ENCODE peak calls at places on chromosome 2, in ten cellular contexts. One of them, this sample, is unnamed.

GRCh38 chr2:8456149-8457091 is 225.4 kb upstream of the ID2 start:
- DNase-seq in astrocyte: no peak
- DNase-seq in IMR-90: no peak
- DNase-seq in HCT116: no peak
- DNase-seq in GM23248: no peak
- DNase-seq in SK-N-SH: no peak
- DNase-seq in mesendoderm: no peak
- DNase-seq in neuronal stem cell: no peak
- DNase-seq in A549: no peak
- DNase-seq in H1: no peak
- DNase-seq in this sample: no peak

GRCh38 chr2:136117909-136118818 is at the start of gene CXCR4:
- DNase-seq in astrocyte: peak; percentile 10
- DNase-seq in IMR-90: peak; percentile 2
- DNase-seq in HCT116: peak; percentile 34
- DNase-seq in GM23248: peak; percentile 34
- DNase-seq in SK-N-SH: peak; percentile 97
- DNase-seq in mesendoderm: peak; percentile 96
- DNase-seq in neuronal stem cell: peak; percentile 84
- DNase-seq in A549: peak; percentile 49
- DNase-seq in H1: peak; percentile 93
- DNase-seq in this sample: peak; percentile 89

GRCh38 chr2:30109856-30110255 is 37.0 kb upstream of the YPEL5 start:
- DNase-seq in astrocyte: no peak
- DNase-seq in IMR-90: no peak
- DNase-seq in HCT116: no peak
- DNase-seq in GM23248: no peak
- DNase-seq in SK-N-SH: no peak
- DNase-seq in mesendoderm: no peak
- DNase-seq in neuronal stem cell: no peak
- DNase-seq in A549: no peak
- DNase-seq in H1: no peak
- DNase-seq in this sample: no peak

GRCh38 chr2:95053543-95053942 is 28.0 kb downstream of the MAL start:
- DNase-seq in astrocyte: no peak
- DNase-seq in IMR-90: no peak
- DNase-seq in HCT116: no peak
- DNase-seq in GM23248: no peak
- DNase-seq in SK-N-SH: no peak
- DNase-seq in mesendoderm: peak; percentile 66
- DNase-seq in neuronal stem cell: no peak
- DNase-seq in A549: no peak
- DNase-seq in H1: peak; percentile 61
- DNase-seq in this sample: no peak

GRCh38 chr2:239983004-239983778 is 42.0 kb downstream of the NDUFA10 start:
- DNase-seq in astrocyte: no peak
- DNase-seq in IMR-90: no peak
- DNase-seq in HCT116: no peak
- DNase-seq in GM23248: no peak
- DNase-seq in SK-N-SH: no peak
- DNase-seq in mesendoderm: no peak
- DNase-seq in neuronal stem cell: no peak
- DNase-seq in A549: no peak
- DNase-seq in H1: no peak
- DNase-seq in this sample: no peak

GRCh38 chr2:46857871-46858696 is 57.5 kb downstream of the MCFD2 start:
- DNase-seq in astrocyte: peak; percentile 99
- DNase-seq in IMR-90: peak; percentile 92
- DNase-seq in HCT116: no peak
- DNase-seq in GM23248: peak; percentile 84
- DNase-seq in SK-N-SH: no peak
- DNase-seq in mesendoderm: no peak
- DNase-seq in neuronal stem cell: no peak
- DNase-seq in A549: no peak
- DNase-seq in H1: no peak
- DNase-seq in this sample: no peak

GRCh38 chr2:235951980-235952379 is 216.2 kb downstream of the GBX2 start:
- DNase-seq in astrocyte: peak; percentile 29
- DNase-seq in IMR-90: no peak
- DNase-seq in HCT116: no peak
- DNase-seq in GM23248: no peak
- DNase-seq in SK-N-SH: no peak
- DNase-seq in mesendoderm: peak; percentile 44
- DNase-seq in neuronal stem cell: no peak
- DNase-seq in A549: no peak
- DNase-seq in H1: no peak
- DNase-seq in this sample: no peak

GRCh38 chr2:241011296-241011600 is 12.8 kb downstream of the SNED1 start:
- DNase-seq in astrocyte: no peak
- DNase-seq in IMR-90: no peak
- DNase-seq in HCT116: no peak
- DNase-seq in GM23248: no peak
- DNase-seq in SK-N-SH: no peak
- DNase-seq in mesendoderm: no peak
- DNase-seq in neuronal stem cell: no peak
- DNase-seq in A549: no peak
- DNase-seq in H1: no peak
- DNase-seq in this sample: no peak

GRCh38 chr2:182767578-182767977 is 51.5 kb downstream of the DNAJC10 start:
- DNase-seq in astrocyte: peak; percentile 28
- DNase-seq in IMR-90: peak; percentile 33
- DNase-seq in HCT116: peak; percentile 8
- DNase-seq in GM23248: peak; percentile 37
- DNase-seq in SK-N-SH: peak; percentile 6
- DNase-seq in mesendoderm: peak; percentile 61
- DNase-seq in neuronal stem cell: no peak
- DNase-seq in A549: peak; percentile 4
- DNase-seq in H1: no peak
- DNase-seq in this sample: peak; percentile 42

GRCh38 chr2:32495139-32495538 is 132.7 kb upstream of the TTC27 start:
- DNase-seq in astrocyte: peak; percentile 65
- DNase-seq in IMR-90: peak; percentile 44
- DNase-seq in HCT116: no peak
- DNase-seq in GM23248: no peak
- DNase-seq in SK-N-SH: no peak
- DNase-seq in mesendoderm: no peak
- DNase-seq in neuronal stem cell: no peak
- DNase-seq in A549: no peak
- DNase-seq in H1: no peak
- DNase-seq in this sample: no peak

GRCh38 chr2:15892575-15892974 is 47.8 kb upstream of the MYCN start:
- DNase-seq in astrocyte: no peak
- DNase-seq in IMR-90: no peak
- DNase-seq in HCT116: no peak
- DNase-seq in GM23248: no peak
- DNase-seq in SK-N-SH: no peak
- DNase-seq in mesendoderm: no peak
- DNase-seq in neuronal stem cell: no peak
- DNase-seq in A549: no peak
- DNase-seq in H1: no peak
- DNase-seq in this sample: no peak
- H3K4me2 ChIP-seq in astrocyte: no peak overlapping the region
- H3K4me2 ChIP-seq in IMR-90: no peak overlapping the region
- H3K4me2 ChIP-seq in HCT116: no peak overlapping the region
- H3K4me2 ChIP-seq in GM23248: no peak overlapping the region
- H3K4me2 ChIP-seq in SK-N-SH: no peak overlapping the region
- H3K4me2 ChIP-seq in mesendoderm: no peak overlapping the region
- H3K4me2 ChIP-seq in neuronal stem cell: no peak overlapping the region
- H3K4me2 ChIP-seq in A549: no peak overlapping the region
- H3K4me2 ChIP-seq in H1: no peak overlapping the region
- H3K4me2 ChIP-seq in this sample: no peak overlapping the region

GRCh38 chr2:65049010-65049639 is 7.1 kb upstream of the CEP68 start:
- DNase-seq in astrocyte: no peak
- DNase-seq in IMR-90: no peak
- DNase-seq in HCT116: no peak
- DNase-seq in GM23248: no peak
- DNase-seq in SK-N-SH: no peak
- DNase-seq in mesendoderm: peak; percentile 90
- DNase-seq in neuronal stem cell: no peak
- DNase-seq in A549: no peak
- DNase-seq in H1: no peak
- DNase-seq in this sample: no peak
- H3K4me2 ChIP-seq in astrocyte: no peak overlapping the region
- H3K4me2 ChIP-seq in IMR-90: no peak overlapping the region
- H3K4me2 ChIP-seq in HCT116: no peak overlapping the region
- H3K4me2 ChIP-seq in GM23248: no peak overlapping the region
- H3K4me2 ChIP-seq in SK-N-SH: no peak overlapping the region
- H3K4me2 ChIP-seq in mesendoderm: no peak overlapping the region
- H3K4me2 ChIP-seq in neuronal stem cell: no peak overlapping the region
- H3K4me2 ChIP-seq in A549: no peak overlapping the region
- H3K4me2 ChIP-seq in H1: no peak overlapping the region
- H3K4me2 ChIP-seq in this sample: no peak overlapping the region

GRCh38 chr2:10933700-10934225 is 22.0 kb downstream of the KCNF1 start:
- DNase-seq in astrocyte: no peak
- DNase-seq in IMR-90: no peak
- DNase-seq in HCT116: no peak
- DNase-seq in GM23248: peak; percentile 77
- DNase-seq in SK-N-SH: no peak
- DNase-seq in mesendoderm: no peak
- DNase-seq in neuronal stem cell: no peak
- DNase-seq in A549: no peak
- DNase-seq in H1: no peak
- DNase-seq in this sample: no peak

GRCh38 chr2:10934308-10934978 is 22.7 kb downstream of the KCNF1 start:
- DNase-seq in astrocyte: no peak
- DNase-seq in IMR-90: no peak
- DNase-seq in HCT116: no peak
- DNase-seq in GM23248: no peak
- DNase-seq in SK-N-SH: peak; percentile 55
- DNase-seq in mesendoderm: no peak
- DNase-seq in neuronal stem cell: no peak
- DNase-seq in A549: no peak
- DNase-seq in H1: no peak
- DNase-seq in this sample: no peak

GRCh38 chr2:10931710-10932255 is 20.0 kb downstream of the KCNF1 start:
- DNase-seq in astrocyte: peak; percentile 79
- DNase-seq in IMR-90: peak; percentile 92
- DNase-seq in HCT116: no peak
- DNase-seq in GM23248: peak; percentile 90
- DNase-seq in SK-N-SH: no peak
- DNase-seq in mesendoderm: no peak
- DNase-seq in neuronal stem cell: no peak
- DNase-seq in A549: no peak
- DNase-seq in H1: no peak
- DNase-seq in this sample: no peak

GRCh38 chr2:10930731-10931516 is 19.2 kb downstream of the KCNF1 start:
- DNase-seq in astrocyte: peak; percentile 19
- DNase-seq in IMR-90: peak; percentile 50
- DNase-seq in HCT116: no peak
- DNase-seq in GM23248: peak; percentile 55
- DNase-seq in SK-N-SH: no peak
- DNase-seq in mesendoderm: no peak
- DNase-seq in neuronal stem cell: no peak
- DNase-seq in A549: no peak
- DNase-seq in H1: no peak
- DNase-seq in this sample: no peak

DNA sequence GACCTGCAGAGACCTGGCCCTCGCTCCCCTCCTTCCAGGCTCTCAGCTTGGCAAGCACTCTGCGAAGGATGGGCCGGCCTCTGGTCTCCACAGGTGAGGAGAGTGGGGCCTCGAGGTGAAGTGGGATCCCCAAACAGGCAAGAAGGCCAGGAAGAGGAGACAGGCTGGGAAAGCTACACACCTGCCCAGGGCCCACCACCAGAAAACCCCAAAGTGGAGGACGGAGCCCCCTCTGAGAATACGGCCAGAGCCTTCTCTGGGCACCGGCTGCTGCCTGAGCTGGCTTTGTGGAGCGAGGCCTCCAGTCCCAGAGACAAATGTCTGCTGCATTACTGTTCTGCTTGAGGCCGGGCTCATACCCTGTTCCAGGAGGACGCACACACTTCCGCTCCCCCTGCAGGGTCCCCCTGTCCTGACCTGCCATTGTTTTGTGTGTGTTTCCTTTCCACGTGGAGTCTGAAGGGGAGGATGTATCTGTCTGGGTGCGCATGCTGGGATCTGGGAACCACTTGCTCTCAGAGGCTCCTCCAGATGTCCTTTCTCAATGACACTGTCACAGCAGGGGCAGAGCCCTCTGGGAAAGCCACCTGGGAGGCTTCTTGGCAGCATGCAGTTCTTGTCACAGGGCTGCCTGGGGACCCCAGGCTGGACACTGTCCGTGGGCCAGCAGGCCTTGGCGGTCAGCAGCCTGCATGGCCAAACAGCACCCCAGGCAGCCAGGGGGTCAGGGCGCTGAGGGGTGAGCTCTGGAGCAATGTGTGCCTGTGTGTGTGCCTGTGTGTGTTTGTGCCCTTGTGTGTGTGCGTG is 20.8 kb downstream of the KCNF1 start:
- DNase-seq in astrocyte: no peak
- DNase-seq in IMR-90: peak; percentile 36
- DNase-seq in HCT116: no peak
- DNase-seq in GM23248: no peak
- DNase-seq in SK-N-SH: peak; percentile 71
- DNase-seq in mesendoderm: no peak
- DNase-seq in neuronal stem cell: no peak
- DNase-seq in A549: no peak
- DNase-seq in H1: no peak
- DNase-seq in this sample: no peak
- H3K4me2 ChIP-seq in astrocyte: peak overlapping the region; percentile 53
- H3K4me2 ChIP-seq in IMR-90: no peak overlapping the region
- H3K4me2 ChIP-seq in HCT116: peak overlapping the region; percentile 39
- H3K4me2 ChIP-seq in GM23248: no peak overlapping the region
- H3K4me2 ChIP-seq in SK-N-SH: peak overlapping the region; percentile 20
- H3K4me2 ChIP-seq in mesendoderm: no peak overlapping the region
- H3K4me2 ChIP-seq in neuronal stem cell: no peak overlapping the region
- H3K4me2 ChIP-seq in A549: no peak overlapping the region
- H3K4me2 ChIP-seq in H1: no peak overlapping the region
- H3K4me2 ChIP-seq in this sample: no peak overlapping the region

GRCh38 chr2:157746234-157746950 is 117.7 kb upstream of the ACVR1C start:
- DNase-seq in astrocyte: peak; percentile 88
- DNase-seq in IMR-90: peak; percentile 88
- DNase-seq in HCT116: no peak
- DNase-seq in GM23248: peak; percentile 64
- DNase-seq in SK-N-SH: no peak
- DNase-seq in mesendoderm: peak; percentile 39
- DNase-seq in neuronal stem cell: no peak
- DNase-seq in A549: no peak
- DNase-seq in H1: no peak
- DNase-seq in this sample: no peak

GRCh38 chr2:157748371-157749132 is 119.9 kb upstream of the ACVR1C start:
- DNase-seq in astrocyte: peak; percentile 62
- DNase-seq in IMR-90: peak; percentile 24
- DNase-seq in HCT116: no peak
- DNase-seq in GM23248: peak; percentile 30
- DNase-seq in SK-N-SH: no peak
- DNase-seq in mesendoderm: no peak
- DNase-seq in neuronal stem cell: no peak
- DNase-seq in A549: no peak
- DNase-seq in H1: no peak
- DNase-seq in this sample: no peak

GRCh38 chr2:157749684-157750083 is 121.0 kb upstream of the ACVR1C start:
- DNase-seq in astrocyte: no peak
- DNase-seq in IMR-90: no peak
- DNase-seq in HCT116: no peak
- DNase-seq in GM23248: no peak
- DNase-seq in SK-N-SH: no peak
- DNase-seq in mesendoderm: no peak
- DNase-seq in neuronal stem cell: no peak
- DNase-seq in A549: no peak
- DNase-seq in H1: no peak
- DNase-seq in this sample: no peak

GRCh38 chr2:157747695-157748370 is 119.2 kb upstream of the ACVR1C start:
- DNase-seq in astrocyte: peak; percentile 93
- DNase-seq in IMR-90: peak; percentile 89
- DNase-seq in HCT116: no peak
- DNase-seq in GM23248: peak; percentile 91
- DNase-seq in SK-N-SH: peak; percentile 17
- DNase-seq in mesendoderm: peak; percentile 18
- DNase-seq in neuronal stem cell: no peak
- DNase-seq in A549: no peak
- DNase-seq in H1: no peak
- DNase-seq in this sample: no peak

GRCh38 chr2:157747280-157747679 is 118.6 kb upstream of the ACVR1C start:
- DNase-seq in astrocyte: no peak
- DNase-seq in IMR-90: no peak
- DNase-seq in HCT116: no peak
- DNase-seq in GM23248: no peak
- DNase-seq in SK-N-SH: no peak
- DNase-seq in mesendoderm: no peak
- DNase-seq in neuronal stem cell: no peak
- DNase-seq in A549: no peak
- DNase-seq in H1: no peak
- DNase-seq in this sample: no peak
- H3K4me2 ChIP-seq in astrocyte: peak overlapping the region; percentile 53
- H3K4me2 ChIP-seq in IMR-90: no peak overlapping the region
- H3K4me2 ChIP-seq in HCT116: no peak overlapping the region
- H3K4me2 ChIP-seq in GM23248: no peak overlapping the region
- H3K4me2 ChIP-seq in SK-N-SH: no peak overlapping the region
- H3K4me2 ChIP-seq in mesendoderm: no peak overlapping the region
- H3K4me2 ChIP-seq in neuronal stem cell: no peak overlapping the region
- H3K4me2 ChIP-seq in A549: no peak overlapping the region
- H3K4me2 ChIP-seq in H1: no peak overlapping the region
- H3K4me2 ChIP-seq in this sample: no peak overlapping the region

This sample was measured in OCI-LY7.